ENCODE peak calls at places on chromosome 9, in ten cellular contexts. One of them, this sample, is unnamed.

GRCh38 chr9:113587471-113588031 is 124.0 kb downstream of the RGS3 start:
- DNase-seq in kidney tubule cell: no peak
- DNase-seq in activated CD4-positive, alpha-beta T cell treated with anti-CD3 and anti-CD28 coated beads, Interleukin-2, amount 50 U/mL, for 1 hour: peak; percentile 5
- DNase-seq in activated CD8-positive, alpha-beta memory T cell treated with anti-CD3 and anti-CD28 coated beads, Interleukin-2, amount 50 U/mL, for 48 hours: no peak
- DNase-seq in right cardiac atrium: peak; percentile 78
- DNase-seq in RWPE1: no peak
- DNase-seq in NB4: peak; percentile 45
- DNase-seq in transverse colon: no peak
- DNase-seq in glomerular endothelial cell: no peak
- DNase-seq in hippocampal formation: no peak
- DNase-seq in this sample: no peak

GRCh38 chr9:85258823-85259370 is 482.9 kb downstream of the AGTPBP1 start:
- DNase-seq in kidney tubule cell: peak; percentile 79
- DNase-seq in activated CD4-positive, alpha-beta T cell treated with anti-CD3 and anti-CD28 coated beads, Interleukin-2, amount 50 U/mL, for 1 hour: no peak
- DNase-seq in activated CD8-positive, alpha-beta memory T cell treated with anti-CD3 and anti-CD28 coated beads, Interleukin-2, amount 50 U/mL, for 48 hours: no peak
- DNase-seq in right cardiac atrium: peak; percentile 53
- DNase-seq in RWPE1: peak; percentile 75
- DNase-seq in NB4: peak; percentile 69
- DNase-seq in transverse colon: peak; percentile 57
- DNase-seq in glomerular endothelial cell: peak; percentile 23
- DNase-seq in hippocampal formation: peak; percentile 77
- DNase-seq in this sample: no peak

GRCh38 chr9:8268881-8269280 is 469.3 kb upstream of the DMAC1 start:
- DNase-seq in kidney tubule cell: no peak
- DNase-seq in activated CD4-positive, alpha-beta T cell treated with anti-CD3 and anti-CD28 coated beads, Interleukin-2, amount 50 U/mL, for 1 hour: no peak
- DNase-seq in activated CD8-positive, alpha-beta memory T cell treated with anti-CD3 and anti-CD28 coated beads, Interleukin-2, amount 50 U/mL, for 48 hours: no peak
- DNase-seq in right cardiac atrium: no peak
- DNase-seq in RWPE1: no peak
- DNase-seq in NB4: no peak
- DNase-seq in transverse colon: no peak
- DNase-seq in glomerular endothelial cell: no peak
- DNase-seq in hippocampal formation: no peak
- DNase-seq in this sample: no peak

GRCh38 chr9:19087601-19088000 is 15.1 kb downstream of the HAUS6 start:
- DNase-seq in kidney tubule cell: peak; percentile 82
- DNase-seq in activated CD4-positive, alpha-beta T cell treated with anti-CD3 and anti-CD28 coated beads, Interleukin-2, amount 50 U/mL, for 1 hour: no peak
- DNase-seq in activated CD8-positive, alpha-beta memory T cell treated with anti-CD3 and anti-CD28 coated beads, Interleukin-2, amount 50 U/mL, for 48 hours: no peak
- DNase-seq in right cardiac atrium: no peak
- DNase-seq in RWPE1: no peak
- DNase-seq in NB4: peak; percentile 28
- DNase-seq in transverse colon: no peak
- DNase-seq in glomerular endothelial cell: no peak
- DNase-seq in hippocampal formation: no peak
- DNase-seq in this sample: no peak

GRCh38 chr9:137975527-137975913 is 97.9 kb downstream of the CACNA1B start:
- DNase-seq in kidney tubule cell: no peak
- DNase-seq in activated CD4-positive, alpha-beta T cell treated with anti-CD3 and anti-CD28 coated beads, Interleukin-2, amount 50 U/mL, for 1 hour: no peak
- DNase-seq in activated CD8-positive, alpha-beta memory T cell treated with anti-CD3 and anti-CD28 coated beads, Interleukin-2, amount 50 U/mL, for 48 hours: peak; percentile 40
- DNase-seq in right cardiac atrium: no peak
- DNase-seq in RWPE1: no peak
- DNase-seq in NB4: no peak
- DNase-seq in transverse colon: no peak
- DNase-seq in glomerular endothelial cell: no peak
- DNase-seq in hippocampal formation: no peak
- DNase-seq in this sample: no peak

GRCh38 chr9:132986586-132986985 is 8.1 kb downstream of the GFI1B start:
- DNase-seq in kidney tubule cell: peak; percentile 9
- DNase-seq in activated CD4-positive, alpha-beta T cell treated with anti-CD3 and anti-CD28 coated beads, Interleukin-2, amount 50 U/mL, for 1 hour: no peak
- DNase-seq in activated CD8-positive, alpha-beta memory T cell treated with anti-CD3 and anti-CD28 coated beads, Interleukin-2, amount 50 U/mL, for 48 hours: no peak
- DNase-seq in right cardiac atrium: no peak
- DNase-seq in RWPE1: no peak
- DNase-seq in NB4: peak; percentile 50
- DNase-seq in transverse colon: no peak
- DNase-seq in glomerular endothelial cell: no peak
- DNase-seq in hippocampal formation: no peak
- DNase-seq in this sample: no peak

GRCh38 chr9:111038336-111039202 is at the start of gene LPAR1:
- DNase-seq in kidney tubule cell: peak; percentile 57
- DNase-seq in activated CD4-positive, alpha-beta T cell treated with anti-CD3 and anti-CD28 coated beads, Interleukin-2, amount 50 U/mL, for 1 hour: no peak
- DNase-seq in activated CD8-positive, alpha-beta memory T cell treated with anti-CD3 and anti-CD28 coated beads, Interleukin-2, amount 50 U/mL, for 48 hours: no peak
- DNase-seq in right cardiac atrium: peak; percentile 79
- DNase-seq in RWPE1: peak; percentile 47
- DNase-seq in NB4: no peak
- DNase-seq in transverse colon: peak; percentile 65
- DNase-seq in glomerular endothelial cell: no peak
- DNase-seq in hippocampal formation: peak; percentile 64
- DNase-seq in this sample: no peak

GRCh38 chr9:4490705-4491620 is 695 bp downstream of the SLC1A1 start:
- DNase-seq in kidney tubule cell: no peak
- DNase-seq in activated CD4-positive, alpha-beta T cell treated with anti-CD3 and anti-CD28 coated beads, Interleukin-2, amount 50 U/mL, for 1 hour: no peak
- DNase-seq in activated CD8-positive, alpha-beta memory T cell treated with anti-CD3 and anti-CD28 coated beads, Interleukin-2, amount 50 U/mL, for 48 hours: no peak
- DNase-seq in right cardiac atrium: no peak
- DNase-seq in RWPE1: no peak
- DNase-seq in NB4: no peak
- DNase-seq in transverse colon: no peak
- DNase-seq in glomerular endothelial cell: no peak
- DNase-seq in hippocampal formation: no peak
- DNase-seq in this sample: peak; percentile 61

GRCh38 chr9:130993303-130994030 is 15.5 kb upstream of the LAMC3 start:
- DNase-seq in kidney tubule cell: no peak
- DNase-seq in activated CD4-positive, alpha-beta T cell treated with anti-CD3 and anti-CD28 coated beads, Interleukin-2, amount 50 U/mL, for 1 hour: no peak
- DNase-seq in activated CD8-positive, alpha-beta memory T cell treated with anti-CD3 and anti-CD28 coated beads, Interleukin-2, amount 50 U/mL, for 48 hours: no peak
- DNase-seq in right cardiac atrium: no peak
- DNase-seq in RWPE1: no peak
- DNase-seq in NB4: no peak
- DNase-seq in transverse colon: no peak
- DNase-seq in glomerular endothelial cell: no peak
- DNase-seq in hippocampal formation: no peak
- DNase-seq in this sample: no peak

GRCh38 chr9:97737429-97737828 is 40.3 kb upstream of the XPA start:
- DNase-seq in kidney tubule cell: no peak
- DNase-seq in activated CD4-positive, alpha-beta T cell treated with anti-CD3 and anti-CD28 coated beads, Interleukin-2, amount 50 U/mL, for 1 hour: no peak
- DNase-seq in activated CD8-positive, alpha-beta memory T cell treated with anti-CD3 and anti-CD28 coated beads, Interleukin-2, amount 50 U/mL, for 48 hours: no peak
- DNase-seq in right cardiac atrium: no peak
- DNase-seq in RWPE1: peak; percentile 76
- DNase-seq in NB4: no peak
- DNase-seq in transverse colon: no peak
- DNase-seq in glomerular endothelial cell: no peak
- DNase-seq in hippocampal formation: no peak
- DNase-seq in this sample: no peak

GRCh38 chr9:6054280-6055099 is 39.1 kb upstream of the RANBP6 start:
- DNase-seq in kidney tubule cell: peak; percentile 80
- DNase-seq in activated CD4-positive, alpha-beta T cell treated with anti-CD3 and anti-CD28 coated beads, Interleukin-2, amount 50 U/mL, for 1 hour: peak; percentile 52
- DNase-seq in activated CD8-positive, alpha-beta memory T cell treated with anti-CD3 and anti-CD28 coated beads, Interleukin-2, amount 50 U/mL, for 48 hours: peak; percentile 68
- DNase-seq in right cardiac atrium: peak; percentile 68
- DNase-seq in RWPE1: peak; percentile 8
- DNase-seq in NB4: peak; percentile 87
- DNase-seq in transverse colon: peak; percentile 64
- DNase-seq in glomerular endothelial cell: peak; percentile 71
- DNase-seq in hippocampal formation: peak; percentile 60
- DNase-seq in this sample: peak; percentile 65

GRCh38 chr9:122389799-122390481 is 19.1 kb downstream of the PTGS1 start:
- DNase-seq in kidney tubule cell: peak; percentile 68
- DNase-seq in activated CD4-positive, alpha-beta T cell treated with anti-CD3 and anti-CD28 coated beads, Interleukin-2, amount 50 U/mL, for 1 hour: no peak
- DNase-seq in activated CD8-positive, alpha-beta memory T cell treated with anti-CD3 and anti-CD28 coated beads, Interleukin-2, amount 50 U/mL, for 48 hours: no peak
- DNase-seq in right cardiac atrium: no peak
- DNase-seq in RWPE1: no peak
- DNase-seq in NB4: peak; percentile 66
- DNase-seq in transverse colon: no peak
- DNase-seq in glomerular endothelial cell: no peak
- DNase-seq in hippocampal formation: no peak
- DNase-seq in this sample: no peak

GRCh38 chr9:7691909-7692308 is 107.7 kb downstream of the DMAC1 start:
- DNase-seq in kidney tubule cell: no peak
- DNase-seq in activated CD4-positive, alpha-beta T cell treated with anti-CD3 and anti-CD28 coated beads, Interleukin-2, amount 50 U/mL, for 1 hour: no peak
- DNase-seq in activated CD8-positive, alpha-beta memory T cell treated with anti-CD3 and anti-CD28 coated beads, Interleukin-2, amount 50 U/mL, for 48 hours: no peak
- DNase-seq in right cardiac atrium: no peak
- DNase-seq in RWPE1: no peak
- DNase-seq in NB4: peak; percentile 50
- DNase-seq in transverse colon: no peak
- DNase-seq in glomerular endothelial cell: no peak
- DNase-seq in hippocampal formation: no peak
- DNase-seq in this sample: no peak

GRCh38 chr9:134690946-134691694 is 49.5 kb downstream of the COL5A1 start:
- DNase-seq in kidney tubule cell: no peak
- DNase-seq in activated CD4-positive, alpha-beta T cell treated with anti-CD3 and anti-CD28 coated beads, Interleukin-2, amount 50 U/mL, for 1 hour: no peak
- DNase-seq in activated CD8-positive, alpha-beta memory T cell treated with anti-CD3 and anti-CD28 coated beads, Interleukin-2, amount 50 U/mL, for 48 hours: no peak
- DNase-seq in right cardiac atrium: peak; percentile 29
- DNase-seq in RWPE1: no peak
- DNase-seq in NB4: no peak
- DNase-seq in transverse colon: no peak
- DNase-seq in glomerular endothelial cell: no peak
- DNase-seq in hippocampal formation: no peak
- DNase-seq in this sample: no peak